ENCODE peak calls at places on chromosomes 7 and 10, in six cellular contexts. V is transverse colon, I is HFF-Myc, Q is tibial artery, O is kidney epithelial cell, P is AG04450. M is an unnamed sample.

GRCh38 chr10:67780759-67781538 is 57.0 kb downstream of the DNAJC12 start:
- DNase-seq in I (no peak), V (no peak), Q (no peak), P (no peak), O (no peak), M (no peak)

GRCh38 chr10:63718006-63718405 is 196.8 kb downstream of the REEP3 start:
- DNase-seq in V (no peak), P (no peak), Q (no peak), O (no peak), I (no peak), M (no peak)

GRCh38 chr10:87760195-87760905 is 57.7 kb downstream of the ATAD1 start:
- DNase-seq in Q (no peak), O (no peak), V (no peak), P (no peak), I (no peak), M (no peak)

GRCh38 chr7:3482147-3482921 is 181.3 kb downstream of the SDK1 start:
- DNase-seq in V (peak), I (no peak), Q (no peak), P (peak), O (no peak), M (no peak)

GRCh38 chr10:110214380-110214826 is 7.0 kb downstream of the MXI1 start:
- DNase-seq in Q (peak), P (peak), O (no peak), I (no peak), V (no peak), M (no peak)

GRCh38 chr7:2824026-2824677 is 20.0 kb downstream of the GNA12 start:
- DNase-seq in V (no peak), P (no peak), Q (no peak), I (no peak), O (no peak), M (no peak)

GRCh38 chr7:66205736-66206080 is 574 bp downstream of the TPST1 start:
- DNase-seq in P (no peak), O (no peak), V (peak), Q (no peak), I (no peak), M (no peak)

GRCh38 chr10:120495226-120495625 is 38.2 kb downstream of the PLPP4 start:
- DNase-seq in P (no peak), I (no peak), V (no peak), Q (no peak), O (no peak), M (peak)

GRCh38 chr10:12846718-12847117 is 154.8 kb downstream of the CCDC3 start:
- DNase-seq in Q (peak), P (no peak), I (no peak), O (no peak), V (no peak), M (peak)

GRCh38 chr10:87605656-87606308 is 53.9 kb upstream of the PAPSS2 start:
- DNase-seq in O (no peak), Q (no peak), I (no peak), V (no peak), P (no peak), M (no peak)

GRCh38 chr7:44408596-44408995 is 81.9 kb downstream of the NUDCD3 start:
- DNase-seq in P (no peak), O (no peak), I (no peak), Q (no peak), V (no peak), M (no peak)
- TF ChIP-seq CTCF in P (no peak), O (no peak), I (no peak), Q (no peak), V (no peak), M (no peak)

DNA sequence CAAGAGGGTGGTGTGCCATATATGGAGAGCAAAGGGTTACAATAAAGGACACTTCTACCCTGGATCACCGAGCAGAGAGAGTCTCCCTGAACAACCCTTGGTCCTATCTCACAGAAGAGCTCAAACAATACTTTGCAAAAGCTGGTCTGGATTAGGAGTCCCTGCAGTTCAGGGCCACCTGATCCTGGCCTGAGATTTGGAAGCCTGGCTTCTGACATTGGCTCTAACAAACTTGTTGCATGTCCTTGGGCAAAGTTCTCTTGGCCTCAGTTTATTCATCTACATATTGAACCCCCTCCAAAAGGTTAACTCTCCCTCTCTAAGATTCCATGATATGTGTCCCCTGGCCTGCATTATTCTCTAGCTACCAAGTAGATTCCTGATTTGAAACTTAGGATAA is 1.7 kb downstream of the RBP4 start:
- DNase-seq in I (no peak), O (no peak), V (no peak), Q (no peak), P (no peak), M (no peak)
- H3K4me3 ChIP-seq in I (no peak), O (no peak), V (no peak), Q (no peak), P (no peak), M (no peak)

GRCh38 chr7:144785491-144785890 is 50.4 kb downstream of the TPK1 start:
- DNase-seq in Q (no peak), P (no peak), I (no peak), V (no peak), O (no peak), M (no peak)
- TF ChIP-seq CTCF in Q (no peak), P (no peak), I (no peak), V (no peak), O (no peak), M (no peak)

DNA sequence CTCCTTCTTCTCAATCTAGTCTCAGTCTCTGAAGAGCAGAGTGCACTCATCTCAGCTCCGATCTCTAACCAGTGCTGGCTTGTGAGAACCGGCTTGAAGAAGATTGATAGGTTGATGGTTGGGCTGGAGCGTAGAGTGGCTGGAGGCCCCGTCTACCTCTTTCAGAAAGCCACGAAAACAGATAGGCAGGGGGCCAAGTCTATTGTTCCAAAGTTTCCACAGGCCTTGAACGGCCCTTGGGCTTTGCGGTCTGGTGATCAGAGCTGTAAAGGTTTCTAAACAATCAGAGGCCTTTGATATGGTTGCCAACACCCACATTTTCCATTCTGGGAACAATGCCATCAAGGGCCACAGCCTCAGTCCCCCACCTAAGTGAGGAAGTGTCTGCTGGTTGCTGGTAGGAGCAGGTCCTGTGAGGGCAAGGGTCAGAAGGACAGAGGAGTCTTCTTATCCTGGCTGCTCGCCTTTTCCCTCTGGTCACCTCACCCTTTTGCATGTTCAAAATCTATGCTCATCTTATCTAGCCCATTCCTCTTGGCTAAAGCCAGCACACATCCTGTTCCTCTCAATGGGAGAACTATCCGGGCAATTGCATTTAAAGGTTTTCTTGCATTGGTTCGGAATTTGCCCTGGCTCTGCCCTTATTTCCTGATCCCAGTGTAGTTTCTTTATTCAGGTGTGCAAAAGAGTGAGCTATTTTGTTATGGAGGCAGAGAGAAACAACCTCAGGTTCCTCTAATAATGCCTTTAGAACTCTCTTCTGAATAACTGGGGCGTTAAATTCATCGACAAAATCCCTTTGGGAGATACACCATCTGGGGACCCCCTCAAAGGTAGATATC is 70.3 kb upstream of the KMT2E start:
- DNase-seq in Q (peak), P (no peak), I (no peak), V (peak), O (peak), M (peak)
- H3K4me3 ChIP-seq in Q (no peak), P (no peak), I (no peak), V (no peak), O (no peak), M (no peak)

DNA sequence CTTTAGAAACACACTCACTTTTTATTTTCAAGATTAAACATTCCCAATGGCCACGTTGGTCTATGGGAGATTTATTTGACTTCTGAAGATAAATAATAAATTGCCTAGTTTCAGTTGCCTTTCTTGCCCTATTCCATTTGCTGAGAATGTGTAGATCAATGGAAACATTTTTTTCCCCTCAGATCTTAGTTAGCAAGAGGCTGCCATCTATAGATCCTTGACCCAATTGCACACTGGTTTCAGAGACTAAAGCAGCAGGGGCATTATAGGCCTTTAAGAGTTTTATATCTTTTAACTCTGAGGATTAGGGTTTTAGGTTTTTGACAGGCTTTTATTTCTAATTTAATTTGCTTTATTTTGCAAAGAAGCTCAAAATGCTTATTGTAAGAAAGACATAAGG is 163.2 kb upstream of the GPR26 start:
- DNase-seq in I (no peak), P (no peak), Q (no peak), O (no peak), V (no peak), M (no peak)
- TF ChIP-seq CTCF in I (no peak), P (no peak), Q (no peak), O (no peak), V (no peak), M (no peak)

DNA sequence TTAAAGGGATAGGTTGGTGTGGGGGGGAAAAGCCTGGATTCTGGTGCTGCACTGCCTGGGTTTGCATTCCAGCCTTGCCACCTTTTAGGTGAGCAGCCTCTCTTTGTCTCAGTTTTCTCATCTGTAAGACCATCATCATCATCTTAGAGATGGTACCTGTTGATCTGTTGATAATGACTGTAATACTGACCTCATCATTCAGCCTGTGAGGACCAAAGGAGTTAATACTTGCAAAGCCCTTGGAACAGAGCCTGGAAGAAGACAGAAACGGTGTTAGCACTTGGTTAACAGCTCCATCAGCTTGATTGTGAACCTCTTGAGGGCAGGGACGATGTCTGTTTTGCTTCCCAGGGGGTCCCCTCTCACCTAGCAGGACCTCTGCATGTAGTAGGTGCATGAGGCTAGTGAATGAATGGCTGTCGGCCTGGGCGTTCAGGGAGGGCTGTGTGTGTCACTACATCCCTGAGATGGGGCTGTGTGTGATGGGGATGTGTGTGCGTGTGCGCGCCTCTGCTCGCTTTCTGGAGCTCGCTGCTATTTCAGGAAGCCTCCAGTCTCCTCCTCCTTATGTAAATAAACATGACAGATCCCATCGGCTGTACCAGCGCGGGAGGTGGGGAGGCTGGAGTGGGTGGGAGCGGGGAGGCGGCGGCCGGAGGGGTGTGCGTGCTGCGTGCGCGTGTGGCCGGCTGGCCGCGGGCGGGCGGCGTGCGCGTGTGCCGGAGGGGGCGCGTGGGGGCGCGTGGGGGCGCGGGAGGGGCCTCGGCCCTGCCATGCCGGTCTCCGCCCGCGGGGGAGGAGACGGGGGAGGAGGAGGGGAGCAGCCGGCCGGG is 61.2 kb downstream of the NEURL1 start:
- DNase-seq in V (peak), I (no peak), P (peak), O (peak), Q (no peak), M (no peak)
- H3K4me3 ChIP-seq in V (peak), I (peak), P (peak), O (peak), Q (peak), M (peak)

M was measured in retinal pigment epithelial cell.